ENCODE peak calls at places on chromosomes 6 and 20, in four cellular contexts. F is psoas muscle, X is astrocyte, S is fibroblast of lung. N is an unnamed sample.

GRCh38 chr6:137115653-137116052 is 57.8 kb downstream of the IL22RA2 start:
- DNase-seq in F (no peak), X (no peak), S (no peak), N (no peak)

GRCh38 chr20:44222969-44223368 is 12.4 kb upstream of the OSER1 start:
- DNase-seq in F (no peak), S (no peak), X (no peak), N (no peak)

GRCh38 chr20:48898210-48898609 is 23.3 kb upstream of the ARFGEF2 start:
- DNase-seq in X (peak), S (peak), F (no peak), N (no peak)

GRCh38 chr20:37406010-37406998 is 60.4 kb downstream of the SRC start:
- DNase-seq in F (no peak), S (peak), X (no peak), N (no peak)

GRCh38 chr6:163605388-163606097 is 191.0 kb downstream of the QKI start:
- DNase-seq in S (no peak), X (no peak), F (no peak), N (no peak)

GRCh38 chr6:36577298-36577697 is 16.9 kb upstream of the SRSF3 start:
- DNase-seq in F (no peak), X (peak), S (peak), N (peak)

GRCh38 chr6:79869600-79870084 is 77.7 kb downstream of the ELOVL4 start:
- DNase-seq in F (peak), X (peak), S (peak), N (no peak)

GRCh38 chr6:57190140-57190539 is 18.0 kb downstream of the BAG2 start:
- DNase-seq in F (no peak), S (peak), X (no peak), N (no peak)

GRCh38 chr20:38805502-38805957 is at the start of gene PPP1R16B:
- DNase-seq in X (no peak), S (no peak), F (peak), N (no peak)

GRCh38 chr6:34867484-34867883 is 20.4 kb downstream of the TAF11 start:
- DNase-seq in S (no peak), X (no peak), F (no peak), N (no peak)

GRCh38 chr6:50589751-50590470 is 123.4 kb upstream of the TFAP2D start:
- DNase-seq in S (no peak), X (no peak), F (no peak), N (no peak)

GRCh38 chr6:129567374-129567773 is 142.6 kb downstream of the ARHGAP18 start:
- DNase-seq in F (no peak), S (no peak), X (no peak), N (no peak)

GRCh38 chr20:45304464-45304999 is 2.1 kb upstream of the RBPJL start:
- DNase-seq in F (no peak), S (no peak), X (no peak), N (no peak)

GRCh38 chr6:53107091-53107490 is 41.5 kb downstream of the GCM1 start:
- DNase-seq in F (no peak), X (peak), S (peak), N (peak)

GRCh38 chr20:19913927-19914614 is 103.1 kb upstream of the NAA20 start:
- DNase-seq in F (no peak), X (peak), S (peak), N (no peak)

GRCh38 chr6:121201108-121201507 is 133.2 kb downstream of the TBC1D32 start:
- DNase-seq in F (no peak), X (peak), S (peak), N (no peak)

GRCh38 chr6:16200231-16200941 is 38.0 kb upstream of the GMPR start:
- DNase-seq in F (no peak), X (no peak), S (peak), N (peak)

GRCh38 chr6:55665224-55665587 is 86.2 kb upstream of the HMGCLL1 start:
- DNase-seq in X (no peak), S (no peak), F (no peak), N (no peak)

GRCh38 chr6:53134601-53135235 is 13.9 kb downstream of the GCM1 start:
- DNase-seq in X (no peak), S (no peak), F (no peak), N (no peak)

GRCh38 chr6:151005896-151006632 is 140.6 kb downstream of the MTHFD1L start:
- DNase-seq in S (no peak), X (no peak), F (no peak), N (no peak)

GRCh38 chr20:54345301-54345724 is 130.1 kb upstream of the DOK5 start:
- DNase-seq in S (peak), X (peak), F (no peak), N (peak)

GRCh38 chr6:164200071-164200470 is 785.6 kb downstream of the QKI start:
- DNase-seq in F (no peak), X (peak), S (peak), N (peak)

GRCh38 chr20:22807646-22808045 is 223.3 kb upstream of the FOXA2 start:
- DNase-seq in S (no peak), X (no peak), F (no peak), N (no peak)

GRCh38 chr20:31824125-31824485 is 4.9 kb downstream of the MYLK2 start:
- DNase-seq in F (peak), S (no peak), X (no peak), N (no peak)

GRCh38 chr6:136927313-136927712 is 5.2 kb downstream of the SLC35D3 start:
- DNase-seq in X (no peak), S (no peak), F (no peak), N (no peak)

GRCh38 chr6:117955684-117956083 is 48.6 kb downstream of the SLC35F1 start:
- DNase-seq in X (no peak), S (no peak), F (no peak), N (no peak)

GRCh38 chr20:45917790-45918141 is 5.8 kb upstream of the PLTP start:
- DNase-seq in S (peak), F (peak), X (peak), N (no peak)

GRCh38 chr6:49543087-49543858 is 7.2 kb upstream of the C6orf141 start:
- DNase-seq in X (no peak), S (no peak), F (no peak), N (no peak)

GRCh38 chr20:58420798-58421496 is 31.9 kb downstream of the VAPB start:
- DNase-seq in S (peak), X (peak), F (no peak), N (no peak)

GRCh38 chr20:64065973-64066341 is 3.0 kb downstream of the TCEA2 start:
- DNase-seq in X (peak), F (no peak), S (peak), N (no peak)

GRCh38 chr6:35496851-35497570 is at the start of gene TEAD3:
- DNase-seq in X (peak), S (peak), F (peak), N (no peak)

GRCh38 chr6:136967874-136968752 is 46.0 kb downstream of the SLC35D3 start:
- DNase-seq in F (peak), X (peak), S (peak), N (peak)

GRCh38 chr6:143682805-143683204 is 5.0 kb downstream of the PHACTR2 start:
- DNase-seq in S (no peak), F (no peak), X (no peak), N (no peak)

GRCh38 chr20:11921326-11921725 is 3.6 kb downstream of the BTBD3 start:
- DNase-seq in S (no peak), X (no peak), F (no peak), N (no peak)

GRCh38 chr6:42751055-42751454 is 5.2 kb upstream of the TBCC start:
- DNase-seq in X (no peak), F (no peak), S (no peak), N (no peak)

GRCh38 chr6:100823041-100823440 is 58.1 kb downstream of the ASCC3 start:
- DNase-seq in S (no peak), X (no peak), F (no peak), N (no peak)

GRCh38 chr20:64077876-64078551 is 1.3 kb downstream of the RGS19 start:
- DNase-seq in F (no peak), S (no peak), X (no peak), N (no peak)

GRCh38 chr6:101230866-101231265 is 162.6 kb upstream of the GRIK2 start:
- DNase-seq in S (no peak), X (no peak), F (no peak), N (no peak)

GRCh38 chr6:123715243-123715863 is 78.6 kb upstream of the TRDN start:
- DNase-seq in S (peak), F (no peak), X (no peak), N (no peak)
- TF ChIP-seq CTCF in S (peak), F (peak), X (peak), N (peak)

GRCh38 chr20:34705383-34706021 is 1.4 kb downstream of the TP53INP2 start:
- DNase-seq in S (no peak), X (no peak), F (no peak), N (no peak)
- TF ChIP-seq CTCF in S (peak), X (no peak), F (no peak), N (peak)

DNA sequence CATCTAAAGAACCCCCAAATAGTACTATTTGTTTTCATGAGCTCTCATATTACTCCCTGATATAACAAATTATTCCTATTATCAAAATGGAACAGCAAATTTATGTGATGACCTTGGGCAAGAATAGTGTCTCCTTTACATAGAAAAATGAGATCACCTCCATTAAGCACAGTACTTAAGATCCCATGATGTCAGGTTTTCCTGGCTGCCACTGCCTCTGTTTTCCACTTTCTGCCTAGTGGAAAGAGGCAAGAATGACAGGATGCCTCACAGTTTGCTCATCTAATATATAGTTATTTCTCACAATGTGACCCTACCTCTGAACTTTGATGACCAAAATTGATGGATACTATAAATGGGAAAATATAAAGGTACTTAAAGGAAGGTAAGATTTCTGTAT is 260.1 kb upstream of the SGK1 start:
- DNase-seq in X (peak), F (no peak), S (peak), N (no peak)
- TF ChIP-seq CTCF in X (peak), F (no peak), S (no peak), N (peak)

GRCh38 chr6:155495011-155495768 is 39.6 kb upstream of the NOX3 start:
- DNase-seq in X (peak), S (peak), F (peak), N (no peak)

GRCh38 chr6:155497273-155497672 is 41.6 kb upstream of the NOX3 start:
- DNase-seq in X (no peak), S (no peak), F (no peak), N (no peak)

GRCh38 chr6:155499574-155499973 is 43.9 kb upstream of the NOX3 start:
- DNase-seq in X (no peak), F (no peak), S (no peak), N (no peak)

GRCh38 chr6:155502393-155502792 is 46.8 kb upstream of the NOX3 start:
- DNase-seq in S (no peak), X (no peak), F (no peak), N (no peak)

GRCh38 chr6:155498370-155498769 is 42.7 kb upstream of the NOX3 start:
- DNase-seq in F (no peak), X (peak), S (no peak), N (no peak)
- TF ChIP-seq CTCF in F (no peak), X (no peak), S (no peak), N (no peak)

N was measured in retinal pigment epithelial cell.